ENCODE peak calls at places on chromosomes 16 and 17, in eight cellular contexts. B, P, I, X, E, T, J and Z are unnamed samples.

GRCh38 chr17:10285896-10286295 is 86.9 kb downstream of the MYH13 start:
- DNase-seq in B (no peak), P (no peak), I (no peak), X (no peak), E (no peak), T (no peak), J (no peak), Z (no peak)

GRCh38 chr16:68351991-68352431 is 41.2 kb downstream of the PRMT7 start:
- DNase-seq in B (peak; percentile 82), P (no peak), I (no peak), X (peak; percentile 56), E (no peak), T (no peak), J (no peak), Z (no peak)

GRCh38 chr17:9478889-9479288 is 96.7 kb downstream of the STX8 start:
- DNase-seq in B (no peak), P (no peak), I (no peak), X (no peak), E (no peak), T (no peak), J (no peak), Z (no peak)

GRCh38 chr16:22220714-22221113 is 14.6 kb downstream of the EEF2K start:
- DNase-seq in B (no peak), P (peak; percentile 46), I (no peak), X (no peak), E (no peak), T (no peak), J (no peak), Z (no peak)

GRCh38 chr16:88017551-88018101 is 66.4 kb downstream of the BANP start:
- DNase-seq in B (no peak), P (no peak), I (no peak), X (no peak), E (no peak), T (no peak), J (no peak), Z (no peak)

GRCh38 chr16:89317101-89317671 is 99.7 kb downstream of the ZNF778 start:
- DNase-seq in B (no peak), P (peak; percentile 5), I (no peak), X (no peak), E (no peak), T (no peak), J (no peak), Z (no peak)

GRCh38 chr16:49600541-49600940 is 226.9 kb downstream of the C16orf78 start:
- DNase-seq in B (no peak), P (no peak), I (no peak), X (no peak), E (no peak), T (no peak), J (no peak), Z (no peak)

GRCh38 chr17:34195987-34196386 is 59.1 kb upstream of the CCL2 start:
- DNase-seq in B (no peak), P (no peak), I (no peak), X (no peak), E (no peak), T (no peak), J (no peak), Z (no peak)

GRCh38 chr17:11144358-11145233 is 96.4 kb upstream of the SHISA6 start:
- DNase-seq in B (peak; percentile 46), P (no peak), I (peak; percentile 6), X (no peak), E (peak; percentile 7), T (peak; percentile 35), J (no peak), Z (no peak)

GRCh38 chr17:31610301-31610910 is 218.9 kb downstream of the RAB11FIP4 start:
- DNase-seq in B (no peak), P (no peak), I (no peak), X (no peak), E (peak; percentile 44), T (no peak), J (no peak), Z (no peak)

GRCh38 chr17:978110-979093 is 1.2 kb downstream of the NXN start:
- DNase-seq in B (no peak), P (peak; percentile 52), I (no peak), X (no peak), E (peak; percentile 74), T (no peak), J (no peak), Z (no peak)

GRCh38 chr16:17538942-17539341 is 68.2 kb upstream of the XYLT1 start:
- DNase-seq in B (no peak), P (no peak), I (no peak), X (no peak), E (no peak), T (no peak), J (no peak), Z (no peak)

GRCh38 chr17:59830007-59830630 is 62.6 kb downstream of the TUBD1 start:
- DNase-seq in B (no peak), P (no peak), I (peak; percentile 85), X (no peak), E (no peak), T (no peak), J (no peak), Z (no peak)

GRCh38 chr16:67101683-67102082 is 8.1 kb upstream of the PHAF1 start:
- DNase-seq in B (no peak), P (no peak), I (no peak), X (no peak), E (no peak), T (no peak), J (no peak), Z (peak; percentile 11)

GRCh38 chr17:43212641-43213490 is 1.2 kb downstream of the TMEM106A start:
- DNase-seq in B (no peak), P (no peak), I (peak; percentile 4), X (no peak), E (no peak), T (no peak), J (no peak), Z (no peak)

GRCh38 chr17:8658800-8659199 is 28.3 kb upstream of the MYH10 start:
- DNase-seq in B (no peak), P (no peak), I (no peak), X (no peak), E (no peak), T (no peak), J (no peak), Z (no peak)

GRCh38 chr17:76196675-76197074 is 43.6 kb downstream of the RNF157 start:
- DNase-seq in B (peak; percentile 24), P (peak; percentile 73), I (peak; percentile 17), X (no peak), E (no peak), T (no peak), J (peak; percentile 15), Z (no peak)

GRCh38 chr16:26795184-26795583 is 271.5 kb upstream of the C16orf82 start:
- DNase-seq in B (no peak), P (no peak), I (no peak), X (no peak), E (no peak), T (no peak), J (no peak), Z (no peak)

GRCh38 chr17:48718162-48718780 is 4.0 kb downstream of the PRAC1 start:
- DNase-seq in B (peak; percentile 77), P (no peak), I (no peak), X (no peak), E (no peak), T (no peak), J (no peak), Z (no peak)

GRCh38 chr17:57085448-57086068 is 512 bp downstream of the AKAP1 start:
- DNase-seq in B (peak; percentile 91), P (peak; percentile 72), I (peak; percentile 16), X (peak; percentile 46), E (peak; percentile 75), T (peak; percentile 53), J (no peak), Z (no peak)

GRCh38 chr17:36092228-36092627 is 2.3 kb upstream of the CCL3 start:
- DNase-seq in B (no peak), P (no peak), I (no peak), X (no peak), E (no peak), T (peak; percentile 94), J (no peak), Z (no peak)

GRCh38 chr16:79703066-79703465 is 102.5 kb upstream of the MAF start:
- DNase-seq in B (no peak), P (no peak), I (no peak), X (no peak), E (no peak), T (no peak), J (no peak), Z (no peak)

GRCh38 chr16:14286381-14287230 is 215.5 kb downstream of the MRTFB start:
- DNase-seq in B (peak; percentile 39), P (no peak), I (no peak), X (no peak), E (no peak), T (no peak), J (no peak), Z (no peak)

GRCh38 chr16:73279451-73279850 is 231.5 kb upstream of the ZFHX3 start:
- DNase-seq in B (no peak), P (no peak), I (no peak), X (no peak), E (no peak), T (no peak), J (no peak), Z (no peak)

GRCh38 chr16:80407265-80407987 is 133.4 kb upstream of the DYNLRB2 start:
- DNase-seq in B (no peak), P (no peak), I (no peak), X (no peak), E (no peak), T (no peak), J (no peak), Z (no peak)

GRCh38 chr16:27305342-27305741 is 8.4 kb upstream of the IL4R start:
- DNase-seq in B (no peak), P (no peak), I (peak; percentile 82), X (no peak), E (no peak), T (no peak), J (no peak), Z (no peak)

GRCh38 chr16:57883480-57883879 is 81.2 kb upstream of the KIFC3 start:
- DNase-seq in B (no peak), P (no peak), I (no peak), X (no peak), E (no peak), T (no peak), J (no peak), Z (no peak)

GRCh38 chr17:17495448-17496188 is 577 bp downstream of the RASD1 start:
- DNase-seq in B (peak; percentile 42), P (peak; percentile 41), I (peak; percentile 38), X (no peak), E (no peak), T (no peak), J (no peak), Z (no peak)

GRCh38 chr16:11783319-11784047 is 13.6 kb downstream of the ZC3H7A start:
- DNase-seq in B (no peak), P (no peak), I (peak; percentile 80), X (no peak), E (no peak), T (peak; percentile 70), J (no peak), Z (peak; percentile 41)

GRCh38 chr16:85430523-85431381 is 182.4 kb upstream of the GSE1 start:
- DNase-seq in B (peak; percentile 3), P (no peak), I (no peak), X (no peak), E (no peak), T (no peak), J (no peak), Z (no peak)

GRCh38 chr16:78684655-78685400 is 585.4 kb downstream of the WWOX start:
- DNase-seq in B (peak; percentile 6), P (no peak), I (peak; percentile 70), X (no peak), E (no peak), T (no peak), J (no peak), Z (no peak)

GRCh38 chr17:57519199-57519598 is 225.9 kb downstream of the CCDC182 start:
- DNase-seq in B (no peak), P (no peak), I (peak; percentile 63), X (peak; percentile 46), E (no peak), T (no peak), J (no peak), Z (no peak)

GRCh38 chr16:19713697-19714096 is 4.3 kb downstream of the KNOP1 start:
- DNase-seq in B (no peak), P (no peak), I (no peak), X (no peak), E (no peak), T (no peak), J (no peak), Z (no peak)

GRCh38 chr16:87060026-87060986 is 256.9 kb downstream of the C16orf95 start:
- DNase-seq in B (no peak), P (no peak), I (peak; percentile 63), X (no peak), E (no peak), T (peak; percentile 20), J (no peak), Z (peak; percentile 42)